ENCODE peak calls at places on chromosome 14, in four cellular contexts. U is KG1, O is RPMI7951, I is lung microvascular endothelial cell. G is an unnamed sample.

GRCh38 chr14:64754685-64755084 is 50.5 kb downstream of the PLEKHG3 start:
- DNase-seq in U (no peak), O (no peak), I (no peak), G (no peak)

GRCh38 chr14:58747181-58747580 is 109.4 kb downstream of the DACT1 start:
- DNase-seq in U (peak), O (peak), I (no peak), G (no peak)

GRCh38 chr14:63493246-63493645 is 49.9 kb downstream of the PPP2R5E start:
- DNase-seq in U (no peak), O (peak), I (no peak), G (no peak)

GRCh38 chr14:22781606-22782000 is 15.1 kb downstream of the OXA1L start:
- DNase-seq in U (no peak), O (peak), I (no peak), G (no peak)

GRCh38 chr14:53401646-53402045 is 248.5 kb upstream of the DDHD1 start:
- DNase-seq in U (no peak), O (no peak), I (no peak), G (no peak)

GRCh38 chr14:66476964-66477363 is 9.2 kb upstream of the CCDC196 start:
- DNase-seq in U (no peak), O (peak), I (peak), G (no peak)

GRCh38 chr14:72906316-72906715 is 12.4 kb upstream of the DPF3 start:
- DNase-seq in U (no peak), O (peak), I (no peak), G (no peak)

GRCh38 chr14:52268191-52269061 is 928 bp downstream of the PTGDR start:
- DNase-seq in U (no peak), O (no peak), I (no peak), G (no peak)

GRCh38 chr14:64812412-64812811 is 67.3 kb downstream of the SPTB start:
- DNase-seq in U (no peak), O (no peak), I (no peak), G (peak)

GRCh38 chr14:27190286-27190685 is 592.5 kb upstream of the NOVA1 start:
- DNase-seq in U (no peak), O (no peak), I (no peak), G (no peak)

GRCh38 chr14:95683793-95684192 is 2.4 kb upstream of the TCL1B start:
- DNase-seq in U (no peak), O (peak), I (no peak), G (peak)

GRCh38 chr14:60396718-60397343 is 89.0 kb downstream of the C14orf39 start:
- DNase-seq in U (no peak), O (peak), I (no peak), G (no peak)

GRCh38 chr14:92039073-92039719 is 663 bp downstream of the TRIP11 start:
- DNase-seq in U (peak), O (peak), I (peak), G (no peak)

GRCh38 chr14:23636317-23637211 is at the start of gene DHRS2:
- DNase-seq in U (no peak), O (no peak), I (no peak), G (no peak)

GRCh38 chr14:94372021-94372605 is 16.3 kb downstream of the SERPINA1 start:
- DNase-seq in U (no peak), O (no peak), I (no peak), G (no peak)

GRCh38 chr14:103520657-103521437 is 1.8 kb downstream of the CKB start:
- DNase-seq in U (no peak), O (peak), I (peak), G (peak)

GRCh38 chr14:23306113-23306411 is 571 bp upstream of the BCL2L2 start:
- DNase-seq in U (no peak), O (no peak), I (no peak), G (no peak)

GRCh38 chr14:104586832-104587620 is 7.5 kb downstream of the C14orf180 start:
- DNase-seq in U (no peak), O (no peak), I (no peak), G (no peak)

GRCh38 chr14:96072076-96072475 is 32.9 kb downstream of the C14orf132 start:
- DNase-seq in U (no peak), O (no peak), I (no peak), G (no peak)

GRCh38 chr14:100537701-100538565 is 49.3 kb downstream of the BEGAIN start:
- DNase-seq in U (no peak), O (peak), I (no peak), G (no peak)

GRCh38 chr14:101363261-101363555 is 198.1 kb upstream of the DIO3 start:
- DNase-seq in U (no peak), O (no peak), I (no peak), G (no peak)

GRCh38 chr14:39860837-39861236 is 428.6 kb upstream of the FBXO33 start:
- DNase-seq in U (no peak), O (no peak), I (no peak), G (no peak)

GRCh38 chr14:65095633-65096205 is 6.6 kb downstream of the MAX start:
- DNase-seq in U (no peak), O (peak), I (peak), G (no peak)

GRCh38 chr14:103315368-103315911 is 18.6 kb upstream of the EIF5 start:
- DNase-seq in U (no peak), O (peak), I (peak), G (no peak)

GRCh38 chr14:70622111-70622712 is 19.5 kb upstream of the TTC9 start:
- DNase-seq in U (peak), O (peak), I (peak), G (peak)

GRCh38 chr14:76811561-76811960 is 1.1 kb downstream of the ANGEL1 start:
- DNase-seq in U (peak), O (no peak), I (peak), G (no peak)

GRCh38 chr14:80403036-80403435 is 191.7 kb upstream of the DIO2 start:
- DNase-seq in U (no peak), O (no peak), I (no peak), G (no peak)

GRCh38 chr14:104093366-104094055 is 8.0 kb downstream of the ASPG start:
- DNase-seq in U (no peak), O (peak), I (no peak), G (no peak)

GRCh38 chr14:88392609-88393008 is 7.2 kb downstream of the SPATA7 start:
- DNase-seq in U (no peak), O (no peak), I (no peak), G (no peak)

G was measured in CD4-positive, CD25-positive, alpha-beta regulatory T cell.